ENCODE peak calls at places on chromosome 11, in ten cellular contexts. X is DMS53; J is RKO; C is RPMI7951; M is GM12891; O is head of caudate nucleus; T is activated CD4-positive, CD25-positive, alpha-beta regulatory T cell; V is cerebellar cortex; E is iris pigment epithelial cell; F is cardiac fibroblast. U is an unnamed sample.

GRCh38 chr11:12114487-12115033 is 4.2 kb downstream of the MICAL2 start:
- DNase-seq in X (no peak), J (no peak), C (peak; percentile 46), M (no peak), O (no peak), T (no peak), V (peak; percentile 39), E (no peak), F (peak; percentile 68), U (no peak)

GRCh38 chr11:128796275-128796674 is 70.8 kb downstream of the KCNJ1 start:
- DNase-seq in X (no peak), J (no peak), C (peak; percentile 77), M (peak; percentile 42), O (no peak), T (no peak), V (no peak), E (peak; percentile 79), F (peak; percentile 59), U (no peak)

GRCh38 chr11:2513441-2513840 is 68.6 kb downstream of the KCNQ1 start:
- DNase-seq in X (no peak), J (no peak), C (no peak), M (peak; percentile 4), O (no peak), T (no peak), V (no peak), E (no peak), F (no peak), U (no peak)

GRCh38 chr11:128790200-128790599 is 76.9 kb downstream of the KCNJ1 start:
- DNase-seq in X (no peak), J (no peak), C (peak; percentile 81), M (no peak), O (peak; percentile 79), T (no peak), V (peak; percentile 11), E (peak; percentile 56), F (peak; percentile 63), U (no peak)

GRCh38 chr11:38791346-38791961 is 2193.4 kb upstream of the RAG2 start:
- DNase-seq in X (peak; percentile 82), J (peak; percentile 77), C (peak; percentile 36), M (peak; percentile 6), O (peak; percentile 26), T (no peak), V (peak; percentile 52), E (peak; percentile 65), F (peak; percentile 84), U (peak; percentile 63)

GRCh38 chr11:80297808-80298460 is 857.1 kb upstream of the TENM4 start:
- DNase-seq in X (peak; percentile 88), J (no peak), C (peak; percentile 31), M (no peak), O (no peak), T (no peak), V (no peak), E (peak; percentile 40), F (peak; percentile 31), U (peak; percentile 22)

GRCh38 chr11:14789879-14790484 is 102.0 kb downstream of the CYP2R1 start:
- DNase-seq in X (peak; percentile 55), J (peak; percentile 24), C (no peak), M (no peak), O (no peak), T (no peak), V (no peak), E (peak; percentile 17), F (peak; percentile 48), U (peak; percentile 3)

GRCh38 chr11:69674267-69674885 is 777 bp downstream of the LTO1 start:
- DNase-seq in X (peak; percentile 59), J (peak; percentile 89), C (peak; percentile 70), M (no peak), O (no peak), T (no peak), V (no peak), E (peak; percentile 92), F (peak; percentile 92), U (peak; percentile 55)

GRCh38 chr11:74672956-74673895 is 58.0 kb downstream of the CHRDL2 start:
- DNase-seq in X (no peak), J (peak; percentile 53), C (peak; percentile 99), M (no peak), O (peak; percentile 33), T (no peak), V (peak; percentile 61), E (peak; percentile 99), F (peak; percentile 99), U (peak; percentile 39)

GRCh38 chr11:6755303-6755952 is 16.3 kb downstream of the OR2AG2 start:
- DNase-seq in X (peak; percentile 55), J (peak; percentile 49), C (peak; percentile 35), M (no peak), O (peak; percentile 26), T (no peak), V (peak; percentile 49), E (peak; percentile 30), F (peak; percentile 56), U (peak; percentile 38)

GRCh38 chr11:111416231-111416960 is 37.3 kb upstream of the POU2AF1 start:
- DNase-seq in X (no peak), J (no peak), C (no peak), M (no peak), O (no peak), T (no peak), V (no peak), E (no peak), F (no peak), U (no peak)

GRCh38 chr11:1975185-1975584 is 22.5 kb downstream of the H19 start:
- DNase-seq in X (no peak), J (no peak), C (no peak), M (no peak), O (no peak), T (no peak), V (no peak), E (no peak), F (no peak), U (no peak)

GRCh38 chr11:122197055-122197987 is 81.3 kb upstream of the BLID start:
- DNase-seq in X (peak; percentile 71), J (peak; percentile 92), C (peak; percentile 100), M (no peak), O (no peak), T (no peak), V (no peak), E (peak; percentile 99), F (peak; percentile 99), U (peak; percentile 80)

GRCh38 chr11:27722945-27723344 is 22.7 kb upstream of the BDNF start:
- DNase-seq in X (peak; percentile 45), J (no peak), C (peak; percentile 15), M (no peak), O (no peak), T (no peak), V (peak; percentile 60), E (peak; percentile 35), F (no peak), U (peak; percentile 40)

GRCh38 chr11:1341928-1342524 is 32.6 kb upstream of the TOLLIP start:
- DNase-seq in X (peak; percentile 67), J (peak; percentile 47), C (peak; percentile 52), M (no peak), O (peak; percentile 23), T (no peak), V (peak; percentile 38), E (peak; percentile 35), F (peak; percentile 36), U (no peak)

GRCh38 chr11:108703916-108704315 is 39.0 kb downstream of the DDX10 start:
- DNase-seq in X (peak; percentile 9), J (peak; percentile 11), C (no peak), M (no peak), O (no peak), T (no peak), V (no peak), E (no peak), F (no peak), U (no peak)

GRCh38 chr11:17013548-17014320 is 480 bp downstream of the PLEKHA7 start:
- DNase-seq in X (peak; percentile 76), J (no peak), C (no peak), M (peak; percentile 47), O (no peak), T (no peak), V (no peak), E (no peak), F (no peak), U (no peak)

GRCh38 chr11:16216831-16217230 is 139.5 kb downstream of the SOX6 start:
- DNase-seq in X (no peak), J (no peak), C (peak; percentile 11), M (no peak), O (no peak), T (no peak), V (no peak), E (no peak), F (no peak), U (no peak)

GRCh38 chr11:100080401-100080800 is 606.7 kb upstream of the ARHGAP42 start:
- DNase-seq in X (no peak), J (no peak), C (no peak), M (no peak), O (no peak), T (no peak), V (no peak), E (no peak), F (no peak), U (no peak)

GRCh38 chr11:76067099-76067498 is 139.2 kb downstream of the WNT11 start:
- DNase-seq in X (no peak), J (no peak), C (peak; percentile 13), M (no peak), O (no peak), T (no peak), V (no peak), E (peak; percentile 31), F (peak; percentile 42), U (no peak)

GRCh38 chr11:106727261-106727660 is 291.0 kb downstream of the GUCY1A2 start:
- DNase-seq in X (no peak), J (no peak), C (peak; percentile 6), M (no peak), O (no peak), T (no peak), V (no peak), E (no peak), F (no peak), U (no peak)

GRCh38 chr11:132206993-132207392 is 836.6 kb downstream of the NTM start:
- DNase-seq in X (no peak), J (no peak), C (no peak), M (no peak), O (no peak), T (no peak), V (no peak), E (peak; percentile 1), F (no peak), U (no peak)

GRCh38 chr11:13984616-13985474 is 22.3 kb downstream of the SPON1 start:
- DNase-seq in X (no peak), J (peak; percentile 40), C (peak; percentile 27), M (no peak), O (no peak), T (no peak), V (no peak), E (peak; percentile 56), F (peak; percentile 4), U (no peak)

GRCh38 chr11:132253469-132254264 is 883.3 kb downstream of the NTM start:
- DNase-seq in X (no peak), J (no peak), C (no peak), M (no peak), O (no peak), T (no peak), V (peak; percentile 97), E (no peak), F (no peak), U (no peak)

GRCh38 chr11:36492724-36493304 is 17.3 kb downstream of the TRAF6 start:
- DNase-seq in X (peak; percentile 60), J (peak; percentile 72), C (peak; percentile 39), M (no peak), O (no peak), T (no peak), V (peak; percentile 73), E (peak; percentile 66), F (peak; percentile 78), U (peak; percentile 39)